ENCODE peak calls at places on chromosome 16, in five cellular contexts. One of them, this sample, is unnamed.

GRCh38 chr16:49986351-49987124 is 38.5 kb upstream of the CNEP1R1 start:
- DNase-seq in skeletal muscle cell: peak; percentile 9
- DNase-seq in NCI-H187 treated with DMSO at 0.1 percent for 48 hours: no peak
- DNase-seq in GDM1: no peak
- DNase-seq in A549: no peak
- DNase-seq in this sample: no peak

GRCh38 chr16:2785101-2785991 is 2.0 kb downstream of the PRSS33 start:
- DNase-seq in skeletal muscle cell: no peak
- DNase-seq in NCI-H187 treated with DMSO at 0.1 percent for 48 hours: no peak
- DNase-seq in GDM1: no peak
- DNase-seq in A549: no peak
- DNase-seq in this sample: peak; percentile 53

GRCh38 chr16:28964527-28964926 is 10.1 kb upstream of the SPNS1 start:
- DNase-seq in skeletal muscle cell: no peak
- DNase-seq in NCI-H187 treated with DMSO at 0.1 percent for 48 hours: no peak
- DNase-seq in GDM1: no peak
- DNase-seq in A549: no peak
- DNase-seq in this sample: no peak

GRCh38 chr16:75138636-75139035 is 9.7 kb upstream of the ZFP1 start:
- DNase-seq in skeletal muscle cell: no peak
- DNase-seq in NCI-H187 treated with DMSO at 0.1 percent for 48 hours: no peak
- DNase-seq in GDM1: no peak
- DNase-seq in A549: no peak
- DNase-seq in this sample: no peak

GRCh38 chr16:56916571-56917403 is 15.2 kb upstream of the HERPUD1 start:
- DNase-seq in skeletal muscle cell: no peak
- DNase-seq in NCI-H187 treated with DMSO at 0.1 percent for 48 hours: no peak
- DNase-seq in GDM1: no peak
- DNase-seq in A549: no peak
- DNase-seq in this sample: no peak

GRCh38 chr16:46747777-46748651 is at the start of gene MYLK3:
- DNase-seq in skeletal muscle cell: no peak
- DNase-seq in NCI-H187 treated with DMSO at 0.1 percent for 48 hours: no peak
- DNase-seq in GDM1: no peak
- DNase-seq in A549: no peak
- DNase-seq in this sample: no peak

GRCh38 chr16:81562174-81562849 is 117.7 kb downstream of the CMIP start:
- DNase-seq in skeletal muscle cell: no peak
- DNase-seq in NCI-H187 treated with DMSO at 0.1 percent for 48 hours: no peak
- DNase-seq in GDM1: no peak
- DNase-seq in A549: no peak
- DNase-seq in this sample: no peak

GRCh38 chr16:12225816-12226480 is 249.4 kb downstream of the SNX29 start:
- DNase-seq in skeletal muscle cell: no peak
- DNase-seq in NCI-H187 treated with DMSO at 0.1 percent for 48 hours: no peak
- DNase-seq in GDM1: no peak
- DNase-seq in A549: no peak
- DNase-seq in this sample: no peak

GRCh38 chr16:82062645-82063058 is 27.6 kb downstream of the HSD17B2 start:
- DNase-seq in skeletal muscle cell: peak; percentile 45
- DNase-seq in NCI-H187 treated with DMSO at 0.1 percent for 48 hours: no peak
- DNase-seq in GDM1: no peak
- DNase-seq in A549: no peak
- DNase-seq in this sample: no peak

GRCh38 chr16:73172621-73173312 is 124.8 kb upstream of the ZFHX3 start:
- DNase-seq in skeletal muscle cell: peak; percentile 93
- DNase-seq in NCI-H187 treated with DMSO at 0.1 percent for 48 hours: no peak
- DNase-seq in GDM1: no peak
- DNase-seq in A549: no peak
- DNase-seq in this sample: no peak

GRCh38 chr16:65572156-65572555 is 450.3 kb upstream of the CDH11 start:
- DNase-seq in skeletal muscle cell: peak; percentile 49
- DNase-seq in NCI-H187 treated with DMSO at 0.1 percent for 48 hours: no peak
- DNase-seq in GDM1: no peak
- DNase-seq in A549: no peak
- DNase-seq in this sample: no peak

GRCh38 chr16:74252329-74252728 is 44.3 kb upstream of the PSMD7 start:
- DNase-seq in skeletal muscle cell: no peak
- DNase-seq in NCI-H187 treated with DMSO at 0.1 percent for 48 hours: no peak
- DNase-seq in GDM1: no peak
- DNase-seq in A549: no peak
- DNase-seq in this sample: no peak

GRCh38 chr16:87762071-87762571 is 3.7 kb downstream of the KLHDC4 start:
- DNase-seq in skeletal muscle cell: no peak
- DNase-seq in NCI-H187 treated with DMSO at 0.1 percent for 48 hours: no peak
- DNase-seq in GDM1: no peak
- DNase-seq in A549: no peak
- DNase-seq in this sample: no peak

GRCh38 chr16:85825326-85825725 is 25.8 kb downstream of the COX4I1 start:
- DNase-seq in skeletal muscle cell: no peak
- DNase-seq in NCI-H187 treated with DMSO at 0.1 percent for 48 hours: no peak
- DNase-seq in GDM1: no peak
- DNase-seq in A549: no peak
- DNase-seq in this sample: no peak

GRCh38 chr16:72877374-72878028 is 170.4 kb downstream of the ZFHX3 start:
- DNase-seq in skeletal muscle cell: peak; percentile 65
- DNase-seq in NCI-H187 treated with DMSO at 0.1 percent for 48 hours: no peak
- DNase-seq in GDM1: no peak
- DNase-seq in A549: peak; percentile 75
- DNase-seq in this sample: no peak

GRCh38 chr16:1674751-1675664 is 3.1 kb upstream of the JPT2 start:
- DNase-seq in skeletal muscle cell: peak; percentile 19
- DNase-seq in NCI-H187 treated with DMSO at 0.1 percent for 48 hours: no peak
- DNase-seq in GDM1: no peak
- DNase-seq in A549: no peak
- DNase-seq in this sample: no peak

GRCh38 chr16:78523212-78523995 is 423.9 kb downstream of the WWOX start:
- DNase-seq in skeletal muscle cell: no peak
- DNase-seq in NCI-H187 treated with DMSO at 0.1 percent for 48 hours: no peak
- DNase-seq in GDM1: no peak
- DNase-seq in A549: no peak
- DNase-seq in this sample: no peak

GRCh38 chr16:70590722-70591438 is 55.5 kb upstream of the IL34 start:
- DNase-seq in skeletal muscle cell: no peak
- DNase-seq in NCI-H187 treated with DMSO at 0.1 percent for 48 hours: no peak
- DNase-seq in GDM1: no peak
- DNase-seq in A549: no peak
- DNase-seq in this sample: no peak

GRCh38 chr16:71542377-71542776 is 16.2 kb downstream of the CHST4 start:
- DNase-seq in skeletal muscle cell: peak; percentile 4
- DNase-seq in NCI-H187 treated with DMSO at 0.1 percent for 48 hours: no peak
- DNase-seq in GDM1: peak; percentile 20
- DNase-seq in A549: peak; percentile 61
- DNase-seq in this sample: no peak

GRCh38 chr16:29148867-29149272 is 164.0 kb downstream of the LAT start:
- DNase-seq in skeletal muscle cell: no peak
- DNase-seq in NCI-H187 treated with DMSO at 0.1 percent for 48 hours: no peak
- DNase-seq in GDM1: no peak
- DNase-seq in A549: no peak
- DNase-seq in this sample: peak; percentile 77

GRCh38 chr16:58219432-58219831 is 21.5 kb upstream of the CSNK2A2 start:
- DNase-seq in skeletal muscle cell: no peak
- DNase-seq in NCI-H187 treated with DMSO at 0.1 percent for 48 hours: no peak
- DNase-seq in GDM1: no peak
- DNase-seq in A549: no peak
- DNase-seq in this sample: no peak

GRCh38 chr16:22214402-22214801 is 8.3 kb downstream of the EEF2K start:
- DNase-seq in skeletal muscle cell: no peak
- DNase-seq in NCI-H187 treated with DMSO at 0.1 percent for 48 hours: no peak
- DNase-seq in GDM1: no peak
- DNase-seq in A549: no peak
- DNase-seq in this sample: no peak

GRCh38 chr16:34078697-34079096 is 619.3 kb downstream of the TP53TG3F start:
- DNase-seq in skeletal muscle cell: peak; percentile 1
- DNase-seq in NCI-H187 treated with DMSO at 0.1 percent for 48 hours: no peak
- DNase-seq in GDM1: no peak
- DNase-seq in A549: no peak
- DNase-seq in this sample: no peak

GRCh38 chr16:75486014-75486404 is 9.2 kb downstream of the CHST6 start:
- DNase-seq in skeletal muscle cell: no peak
- DNase-seq in NCI-H187 treated with DMSO at 0.1 percent for 48 hours: no peak
- DNase-seq in GDM1: no peak
- DNase-seq in A549: no peak
- DNase-seq in this sample: no peak

GRCh38 chr16:83214671-83215070 is 587.9 kb downstream of the CDH13 start:
- DNase-seq in skeletal muscle cell: no peak
- DNase-seq in NCI-H187 treated with DMSO at 0.1 percent for 48 hours: no peak
- DNase-seq in GDM1: no peak
- DNase-seq in A549: no peak
- DNase-seq in this sample: no peak

GRCh38 chr16:11060856-11061255 is 116.5 kb downstream of the CLEC16A start:
- DNase-seq in skeletal muscle cell: no peak
- DNase-seq in NCI-H187 treated with DMSO at 0.1 percent for 48 hours: no peak
- DNase-seq in GDM1: no peak
- DNase-seq in A549: no peak
- DNase-seq in this sample: no peak

GRCh38 chr16:73060948-73061495 is 13.1 kb upstream of the ZFHX3 start:
- DNase-seq in skeletal muscle cell: no peak
- DNase-seq in NCI-H187 treated with DMSO at 0.1 percent for 48 hours: no peak
- DNase-seq in GDM1: no peak
- DNase-seq in A549: no peak
- DNase-seq in this sample: no peak